ENCODE peak calls at places on chromosomes 7 and 10, in five cellular contexts. Z, P, H, M and X are unnamed samples.

GRCh38 chr7:91999631-92000571 is 59.2 kb downstream of the AKAP9 start:
- DNase-seq in Z (no peak), M (no peak), H (no peak), P (no peak), X (no peak)

GRCh38 chr7:1716263-1717094 is 46.4 kb downstream of the ELFN1 start:
- DNase-seq in P (no peak), Z (peak), M (no peak), H (peak), X (no peak)

GRCh38 chr10:113060221-113061053 is 110.4 kb downstream of the TCF7L2 start:
- DNase-seq in M (peak), P (no peak), Z (no peak), H (no peak), X (no peak)

GRCh38 chr7:7178906-7179305 is 3.4 kb upstream of the C1GALT1 start:
- DNase-seq in M (no peak), Z (peak), H (no peak), P (no peak), X (no peak)

GRCh38 chr7:90455163-90456030 is 14.0 kb upstream of the PTTG1IP2 start:
- DNase-seq in Z (peak), H (no peak), P (peak), M (peak), X (no peak)

GRCh38 chr10:95755511-95756004 is 405 bp upstream of the ENTPD1 start:
- DNase-seq in M (peak), Z (peak), H (no peak), P (peak), X (no peak)

GRCh38 chr10:4847580-4848020 is 21.6 kb downstream of the AKR1E2 start:
- DNase-seq in H (no peak), P (no peak), Z (peak), M (no peak), X (no peak)

GRCh38 chr10:74921744-74922143 is 95.3 kb downstream of the KAT6B start:
- DNase-seq in Z (no peak), M (no peak), H (no peak), P (no peak), X (no peak)

GRCh38 chr10:79384773-79385391 is 37.6 kb downstream of the PPIF start:
- DNase-seq in Z (no peak), M (peak), P (peak), H (no peak), X (no peak)

GRCh38 chr10:103921750-103922195 is 3.8 kb upstream of the STN1 start:
- DNase-seq in M (peak), H (no peak), Z (no peak), P (peak), X (no peak)

GRCh38 chr10:59905735-59906416 is 480 bp downstream of the CCDC6 start:
- DNase-seq in M (no peak), P (peak), Z (no peak), H (peak), X (no peak)

GRCh38 chr7:2466675-2467074 is 9.5 kb downstream of the GRIFIN start:
- DNase-seq in M (no peak), P (no peak), Z (no peak), H (no peak), X (no peak)

GRCh38 chr10:96130326-96130758 is 245 bp downstream of the ZNF518A start:
- DNase-seq in H (peak), M (peak), P (peak), Z (peak), X (peak)

GRCh38 chr7:47435889-47436312 is 146.0 kb downstream of the TNS3 start:
- DNase-seq in M (peak), H (no peak), P (no peak), Z (peak), X (no peak)

GRCh38 chr7:27170494-27170811 is 3.7 kb downstream of the HOXA10 start:
- DNase-seq in M (no peak), P (no peak), H (no peak), Z (no peak), X (no peak)

GRCh38 chr10:116715396-116715795 is 27.0 kb downstream of the HSPA12A start:
- DNase-seq in Z (no peak), P (no peak), H (no peak), M (no peak), X (no peak)

GRCh38 chr7:144885453-144885852 is 49.6 kb upstream of the TPK1 start:
- DNase-seq in M (no peak), P (no peak), H (no peak), Z (no peak), X (no peak)

GRCh38 chr7:134946260-134946659 is 40.0 kb upstream of the AGBL3 start:
- DNase-seq in H (no peak), M (no peak), Z (no peak), P (no peak), X (no peak)

GRCh38 chr7:23530901-23531793 is 634 bp downstream of the TRA2A start:
- DNase-seq in H (peak), Z (peak), P (peak), M (peak), X (peak)

GRCh38 chr10:113310317-113310716 is 242.5 kb upstream of the HABP2 start:
- DNase-seq in H (no peak), Z (no peak), P (no peak), M (no peak), X (no peak)

GRCh38 chr10:3780056-3780765 is 4.8 kb downstream of the KLF6 start:
- DNase-seq in H (no peak), P (no peak), M (peak), Z (peak), X (no peak)

GRCh38 chr10:23204773-23205172 is 12.7 kb downstream of the PTF1A start:
- DNase-seq in M (no peak), Z (no peak), H (no peak), P (no peak), X (no peak)

GRCh38 chr7:21670496-21670895 is 127.7 kb downstream of the DNAH11 start:
- DNase-seq in P (no peak), M (no peak), Z (no peak), H (no peak), X (no peak)

GRCh38 chr7:78959471-78959870 is 494.0 kb downstream of the MAGI2 start:
- DNase-seq in Z (peak), P (no peak), M (no peak), H (no peak), X (no peak)

GRCh38 chr10:84200537-84201243 is 6.4 kb downstream of the CDHR1 start:
- DNase-seq in M (peak), Z (no peak), H (no peak), P (no peak), X (no peak)

GRCh38 chr10:25867321-25867720 is 66.7 kb upstream of the MYO3A start:
- DNase-seq in M (no peak), H (no peak), Z (no peak), P (no peak), X (no peak)

GRCh38 chr10:33412261-33413092 is 78.0 kb upstream of the NRP1 start:
- DNase-seq in M (no peak), Z (peak), P (no peak), H (no peak), X (no peak)